ENCODE peak calls at places on chromosomes 13 and 19, in five cellular contexts. One of them, this sample, is unnamed.
A peak's percentile ranks its signal among the peaks of the same experiment; 100 is the strongest.

GRCh38 chr13:42883771-42884170 is 102.4 kb downstream of the FAM216B start:
- DNase-seq in HEK293T: peak; percentile 27
- DNase-seq in RWPE1: no peak
- DNase-seq in stimulated activated CD4-positive, alpha-beta T cell treated with anti-CD3 and anti-CD28 coated beads, Interleukin-15, amount 100 ng/mL, for 1 hour: no peak
- DNase-seq in iris pigment epithelial cell: peak; percentile 69
- DNase-seq in this sample: peak; percentile 80

GRCh38 chr13:114151031-114151430 is 18.6 kb upstream of the RASA3 start:
- DNase-seq in stimulated activated CD4-positive, alpha-beta T cell treated with anti-CD3 and anti-CD28 coated beads, Interleukin-15, amount 100 ng/mL, for 1 hour: no peak
- DNase-seq in HEK293T: no peak
- DNase-seq in iris pigment epithelial cell: no peak
- DNase-seq in RWPE1: no peak
- DNase-seq in this sample: no peak

GRCh38 chr19:57192064-57192395 is 730 bp downstream of the ZNF264 start:
- DNase-seq in HEK293T: no peak
- DNase-seq in RWPE1: peak; percentile 21
- DNase-seq in stimulated activated CD4-positive, alpha-beta T cell treated with anti-CD3 and anti-CD28 coated beads, Interleukin-15, amount 100 ng/mL, for 1 hour: no peak
- DNase-seq in iris pigment epithelial cell: peak; percentile 29
- DNase-seq in this sample: peak; percentile 11

GRCh38 chr13:109387438-109387837 is 398.9 kb downstream of the IRS2 start:
- DNase-seq in iris pigment epithelial cell: no peak
- DNase-seq in RWPE1: no peak
- DNase-seq in HEK293T: no peak
- DNase-seq in stimulated activated CD4-positive, alpha-beta T cell treated with anti-CD3 and anti-CD28 coated beads, Interleukin-15, amount 100 ng/mL, for 1 hour: no peak
- DNase-seq in this sample: no peak

GRCh38 chr13:102930566-102930965 is 84.7 kb downstream of the ERCC5 start:
- DNase-seq in RWPE1: no peak
- DNase-seq in iris pigment epithelial cell: no peak
- DNase-seq in HEK293T: no peak
- DNase-seq in stimulated activated CD4-positive, alpha-beta T cell treated with anti-CD3 and anti-CD28 coated beads, Interleukin-15, amount 100 ng/mL, for 1 hour: no peak
- DNase-seq in this sample: no peak

GRCh38 chr13:97892717-97893116 is 60.8 kb upstream of the IPO5 start:
- DNase-seq in HEK293T: no peak
- DNase-seq in stimulated activated CD4-positive, alpha-beta T cell treated with anti-CD3 and anti-CD28 coated beads, Interleukin-15, amount 100 ng/mL, for 1 hour: no peak
- DNase-seq in RWPE1: no peak
- DNase-seq in iris pigment epithelial cell: peak; percentile 67
- DNase-seq in this sample: peak; percentile 57

GRCh38 chr13:114146629-114147028 is 14.2 kb upstream of the RASA3 start:
- DNase-seq in iris pigment epithelial cell: no peak
- DNase-seq in RWPE1: no peak
- DNase-seq in stimulated activated CD4-positive, alpha-beta T cell treated with anti-CD3 and anti-CD28 coated beads, Interleukin-15, amount 100 ng/mL, for 1 hour: no peak
- DNase-seq in HEK293T: peak; percentile 26
- DNase-seq in this sample: no peak

GRCh38 chr19:28686741-28687140 is 526.2 kb downstream of the UQCRFS1 start:
- DNase-seq in RWPE1: no peak
- DNase-seq in iris pigment epithelial cell: no peak
- DNase-seq in HEK293T: no peak
- DNase-seq in stimulated activated CD4-positive, alpha-beta T cell treated with anti-CD3 and anti-CD28 coated beads, Interleukin-15, amount 100 ng/mL, for 1 hour: no peak
- DNase-seq in this sample: no peak

GRCh38 chr13:114063545-114064515 is 68.6 kb downstream of the RASA3 start:
- DNase-seq in HEK293T: no peak
- DNase-seq in stimulated activated CD4-positive, alpha-beta T cell treated with anti-CD3 and anti-CD28 coated beads, Interleukin-15, amount 100 ng/mL, for 1 hour: no peak
- DNase-seq in RWPE1: no peak
- DNase-seq in iris pigment epithelial cell: peak; percentile 59
- DNase-seq in this sample: peak; percentile 65

GRCh38 chr19:1447565-1447903 is 2.4 kb upstream of the APC2 start:
- DNase-seq in stimulated activated CD4-positive, alpha-beta T cell treated with anti-CD3 and anti-CD28 coated beads, Interleukin-15, amount 100 ng/mL, for 1 hour: no peak
- DNase-seq in iris pigment epithelial cell: no peak
- DNase-seq in RWPE1: no peak
- DNase-seq in HEK293T: no peak
- DNase-seq in this sample: no peak

GRCh38 chr13:110273254-110273653 is 33.7 kb downstream of the COL4A1 start:
- DNase-seq in iris pigment epithelial cell: no peak
- DNase-seq in RWPE1: no peak
- DNase-seq in stimulated activated CD4-positive, alpha-beta T cell treated with anti-CD3 and anti-CD28 coated beads, Interleukin-15, amount 100 ng/mL, for 1 hour: no peak
- DNase-seq in HEK293T: no peak
- DNase-seq in this sample: no peak

GRCh38 chr19:53192771-53193533 is at the start of gene ZNF665:
- DNase-seq in RWPE1: peak; percentile 46
- DNase-seq in stimulated activated CD4-positive, alpha-beta T cell treated with anti-CD3 and anti-CD28 coated beads, Interleukin-15, amount 100 ng/mL, for 1 hour: peak; percentile 42
- DNase-seq in iris pigment epithelial cell: peak; percentile 92
- DNase-seq in HEK293T: no peak
- DNase-seq in this sample: peak; percentile 84

GRCh38 chr19:46979103-46979769 is 40.4 kb upstream of the NPAS1 start:
- DNase-seq in stimulated activated CD4-positive, alpha-beta T cell treated with anti-CD3 and anti-CD28 coated beads, Interleukin-15, amount 100 ng/mL, for 1 hour: no peak
- DNase-seq in RWPE1: no peak
- DNase-seq in iris pigment epithelial cell: no peak
- DNase-seq in HEK293T: no peak
- DNase-seq in this sample: no peak

GRCh38 chr19:18020212-18021067 is 12.5 kb downstream of the ARRDC2 start:
- DNase-seq in HEK293T: no peak
- DNase-seq in RWPE1: no peak
- DNase-seq in stimulated activated CD4-positive, alpha-beta T cell treated with anti-CD3 and anti-CD28 coated beads, Interleukin-15, amount 100 ng/mL, for 1 hour: no peak
- DNase-seq in iris pigment epithelial cell: peak; percentile 60
- DNase-seq in this sample: peak; percentile 59

GRCh38 chr19:55259540-55260210 is 858 bp upstream of the PPP6R1 start:
- DNase-seq in stimulated activated CD4-positive, alpha-beta T cell treated with anti-CD3 and anti-CD28 coated beads, Interleukin-15, amount 100 ng/mL, for 1 hour: no peak
- DNase-seq in RWPE1: no peak
- DNase-seq in iris pigment epithelial cell: peak; percentile 16
- DNase-seq in HEK293T: no peak
- DNase-seq in this sample: no peak

GRCh38 chr19:5961969-5962945 is 15.7 kb downstream of the RANBP3 start:
- DNase-seq in iris pigment epithelial cell: peak; percentile 78
- DNase-seq in stimulated activated CD4-positive, alpha-beta T cell treated with anti-CD3 and anti-CD28 coated beads, Interleukin-15, amount 100 ng/mL, for 1 hour: peak; percentile 63
- DNase-seq in RWPE1: no peak
- DNase-seq in HEK293T: no peak
- DNase-seq in this sample: no peak

GRCh38 chr19:53463263-53463662 is 4.3 kb upstream of the ZNF813 start:
- DNase-seq in stimulated activated CD4-positive, alpha-beta T cell treated with anti-CD3 and anti-CD28 coated beads, Interleukin-15, amount 100 ng/mL, for 1 hour: no peak
- DNase-seq in iris pigment epithelial cell: peak; percentile 48
- DNase-seq in HEK293T: no peak
- DNase-seq in RWPE1: no peak
- DNase-seq in this sample: no peak

GRCh38 chr19:34244611-34245299 is 9.6 kb upstream of the GARRE1 start:
- DNase-seq in iris pigment epithelial cell: no peak
- DNase-seq in RWPE1: no peak
- DNase-seq in stimulated activated CD4-positive, alpha-beta T cell treated with anti-CD3 and anti-CD28 coated beads, Interleukin-15, amount 100 ng/mL, for 1 hour: no peak
- DNase-seq in HEK293T: no peak
- DNase-seq in this sample: no peak

GRCh38 chr19:29942404-29943261 is 594 bp downstream of the URI1 start:
- DNase-seq in HEK293T: peak; percentile 70
- DNase-seq in iris pigment epithelial cell: peak; percentile 34
- DNase-seq in stimulated activated CD4-positive, alpha-beta T cell treated with anti-CD3 and anti-CD28 coated beads, Interleukin-15, amount 100 ng/mL, for 1 hour: peak; percentile 45
- DNase-seq in RWPE1: peak; percentile 43
- DNase-seq in this sample: peak; percentile 46

GRCh38 chr19:38924383-38924782 is 6.2 kb downstream of the SARS2 start:
- DNase-seq in iris pigment epithelial cell: no peak
- DNase-seq in RWPE1: no peak
- DNase-seq in HEK293T: no peak
- DNase-seq in stimulated activated CD4-positive, alpha-beta T cell treated with anti-CD3 and anti-CD28 coated beads, Interleukin-15, amount 100 ng/mL, for 1 hour: no peak
- DNase-seq in this sample: no peak

GRCh38 chr13:49517461-49517860 is 21.7 kb downstream of the PHF11 start:
- DNase-seq in iris pigment epithelial cell: no peak
- DNase-seq in HEK293T: peak; percentile 17
- DNase-seq in stimulated activated CD4-positive, alpha-beta T cell treated with anti-CD3 and anti-CD28 coated beads, Interleukin-15, amount 100 ng/mL, for 1 hour: no peak
- DNase-seq in RWPE1: no peak
- DNase-seq in this sample: no peak

GRCh38 chr13:101157261-101157660 is 259.0 kb downstream of the NALCN start:
- DNase-seq in stimulated activated CD4-positive, alpha-beta T cell treated with anti-CD3 and anti-CD28 coated beads, Interleukin-15, amount 100 ng/mL, for 1 hour: no peak
- DNase-seq in HEK293T: no peak
- DNase-seq in iris pigment epithelial cell: no peak
- DNase-seq in RWPE1: no peak
- DNase-seq in this sample: peak; percentile 46

GRCh38 chr13:74250738-74251190 is 116.6 kb upstream of the KLF12 start:
- DNase-seq in RWPE1: peak; percentile 20
- DNase-seq in iris pigment epithelial cell: peak; percentile 47
- DNase-seq in HEK293T: no peak
- DNase-seq in stimulated activated CD4-positive, alpha-beta T cell treated with anti-CD3 and anti-CD28 coated beads, Interleukin-15, amount 100 ng/mL, for 1 hour: no peak
- DNase-seq in this sample: peak; percentile 91

GRCh38 chr19:4501691-4502090 is 16.6 kb downstream of the PLIN4 start:
- DNase-seq in iris pigment epithelial cell: no peak
- DNase-seq in HEK293T: no peak
- DNase-seq in stimulated activated CD4-positive, alpha-beta T cell treated with anti-CD3 and anti-CD28 coated beads, Interleukin-15, amount 100 ng/mL, for 1 hour: no peak
- DNase-seq in RWPE1: no peak
- DNase-seq in this sample: no peak